ENCODE peak calls at places on chromosomes 7 and 10, in four cellular contexts. Q is psoas muscle, K is small intestine, T is ELR. E is an unnamed sample.

GRCh38 chr10:49322371-49323170 is 23.6 kb downstream of the C10orf71 start:
- DNase-seq in Q (no peak), T (no peak), K (no peak), E (no peak)

GRCh38 chr10:58758311-58758710 is 245.6 kb downstream of the BICC1 start:
- DNase-seq in K (no peak), T (no peak), Q (no peak), E (no peak)

GRCh38 chr7:148688526-148688925 is 10.2 kb upstream of the CUL1 start:
- DNase-seq in K (no peak), T (no peak), Q (no peak), E (no peak)

GRCh38 chr10:62647375-62648092 is 157.0 kb upstream of the ADO start:
- DNase-seq in T (no peak), K (no peak), Q (no peak), E (no peak)

GRCh38 chr10:36603688-36604087 is 521.7 kb upstream of the ANKRD30A start:
- DNase-seq in T (no peak), K (no peak), Q (no peak), E (no peak)

GRCh38 chr7:158549176-158549833 is 38.3 kb downstream of the PTPRN2 start:
- DNase-seq in K (peak; percentile 21), Q (peak; percentile 31), T (no peak), E (no peak)

GRCh38 chr10:96991313-96991841 is 159.3 kb downstream of the LCOR start:
- DNase-seq in Q (no peak), T (peak; percentile 82), K (no peak), E (peak; percentile 63)

GRCh38 chr7:49791089-49791741 is 17.8 kb downstream of the VWC2 start:
- DNase-seq in K (no peak), Q (no peak), T (peak; percentile 0), E (no peak)

GRCh38 chr7:36957620-36958019 is 233.3 kb upstream of the AOAH start:
- DNase-seq in T (no peak), K (peak; percentile 34), Q (no peak), E (no peak)

GRCh38 chr10:129972145-129972965 is 8.3 kb upstream of the EBF3 start:
- DNase-seq in K (no peak), Q (peak; percentile 43), T (peak; percentile 32), E (no peak)

GRCh38 chr7:131861620-131862346 is 305.4 kb upstream of the PODXL start:
- DNase-seq in Q (no peak), K (no peak), T (no peak), E (peak; percentile 83)

GRCh38 chr10:74753295-74754211 is 72.8 kb upstream of the KAT6B start:
- DNase-seq in Q (no peak), K (no peak), T (peak; percentile 15), E (peak; percentile 68)

GRCh38 chr7:128037081-128037480 is 5.8 kb upstream of the LRRC4 start:
- DNase-seq in T (no peak), K (no peak), Q (no peak), E (no peak)

GRCh38 chr7:134991469-134992339 is 5.4 kb downstream of the AGBL3 start:
- DNase-seq in K (peak; percentile 8), T (no peak), Q (no peak), E (no peak)

GRCh38 chr10:102040305-102040704 is 15.7 kb downstream of the ARMH3 start:
- DNase-seq in T (no peak), Q (no peak), K (no peak), E (no peak)

GRCh38 chr10:126904807-126905686 is at the start of gene DOCK1:
- DNase-seq in T (peak; percentile 83), K (peak; percentile 70), Q (peak; percentile 71), E (peak; percentile 10)

GRCh38 chr10:30996481-30996980 is 35.1 kb downstream of the ZNF438 start:
- DNase-seq in K (no peak), Q (no peak), T (no peak), E (no peak)

GRCh38 chr10:69443354-69443753 is 7.9 kb upstream of the TSPAN15 start:
- DNase-seq in K (no peak), T (no peak), Q (no peak), E (no peak)

GRCh38 chr7:93558705-93559614 is 15.6 kb downstream of the CALCR start:
- DNase-seq in T (no peak), Q (no peak), K (peak; percentile 19), E (peak; percentile 39)

GRCh38 chr7:105680505-105681187 is 99.4 kb upstream of the EFCAB10 start:
- DNase-seq in K (no peak), Q (peak; percentile 68), T (no peak), E (no peak)

GRCh38 chr10:132139526-132139925 is 47.2 kb upstream of the DPYSL4 start:
- DNase-seq in Q (no peak), K (no peak), T (no peak), E (no peak)

GRCh38 chr10:47456794-47457527 is 27.0 kb downstream of the ANXA8 start:
- DNase-seq in Q (no peak), K (no peak), T (no peak), E (no peak)

GRCh38 chr10:14299516-14299915 is 31.2 kb downstream of the FRMD4A start:
- DNase-seq in T (no peak), Q (no peak), K (no peak), E (no peak)

GRCh38 chr10:36423821-36424248 is 701.6 kb upstream of the ANKRD30A start:
- DNase-seq in Q (no peak), K (no peak), T (no peak), E (peak; percentile 63)

GRCh38 chr10:35626971-35627507 is 15.1 kb downstream of the FZD8 start:
- DNase-seq in K (no peak), T (peak; percentile 69), Q (no peak), E (peak; percentile 44)

GRCh38 chr7:83547526-83547925 is 101.4 kb downstream of the SEMA3E start:
- DNase-seq in Q (no peak), T (peak; percentile 20), K (peak; percentile 42), E (peak; percentile 92)

GRCh38 chr10:43689955-43690771 is 41.5 kb upstream of the ZNF32 start:
- DNase-seq in T (peak; percentile 78), K (peak; percentile 75), Q (peak; percentile 86), E (no peak)

GRCh38 chr7:131488361-131488760 is 68.1 kb downstream of the PODXL start:
- DNase-seq in T (peak; percentile 60), K (no peak), Q (no peak), E (peak; percentile 36)

GRCh38 chr10:86085686-86086085 is 280.9 kb downstream of the GRID1 start:
- DNase-seq in T (no peak), K (no peak), Q (no peak), E (no peak)

GRCh38 chr7:112898432-112899290 is 108.5 kb upstream of the TMEM168 start:
- DNase-seq in Q (no peak), K (peak; percentile 79), T (peak; percentile 71), E (peak; percentile 73)

GRCh38 chr10:76308946-76309529 is 877.6 kb downstream of the LRMDA start:
- DNase-seq in K (no peak), Q (no peak), T (no peak), E (peak; percentile 50)

GRCh38 chr7:102892631-102893278 is 20.0 kb upstream of the LRRC17 start:
- DNase-seq in Q (no peak), T (peak; percentile 63), K (no peak), E (no peak)

GRCh38 chr7:46859963-46860475 is 721.9 kb downstream of the TNS3 start:
- DNase-seq in K (no peak), T (peak; percentile 75), Q (peak; percentile 31), E (peak; percentile 90)

GRCh38 chr10:88693392-88694020 is 12.5 kb upstream of the LIPK start:
- DNase-seq in Q (no peak), K (peak; percentile 5), T (peak; percentile 24), E (no peak)